ENCODE peak calls at places on chromosomes 7 and 10, in four cellular contexts. X is psoas muscle, A is astrocyte of the spinal cord, N is fibroblast of the aortic adventitia. L is an unnamed sample.

GRCh38 chr10:5762531-5762930 is 50.7 kb downstream of the GDI2 start:
- DNase-seq in X (no peak), A (no peak), N (no peak), L (no peak)

GRCh38 chr10:133199488-133199885 is 30.5 kb upstream of the UTF1 start:
- DNase-seq in X (no peak), A (no peak), N (no peak), L (no peak)

GRCh38 chr7:7970113-7970619 is 1.6 kb downstream of the GLCCI1 start:
- DNase-seq in X (no peak), A (peak), N (no peak), L (no peak)

GRCh38 chr10:84358743-84359142 is 30.4 kb downstream of the CCSER2 start:
- DNase-seq in X (no peak), A (no peak), N (no peak), L (no peak)

GRCh38 chr7:101945034-101945758 is 127.8 kb downstream of the CUX1 start:
- DNase-seq in X (no peak), A (no peak), N (no peak), L (no peak)

GRCh38 chr7:82631998-82632397 is 188.4 kb upstream of the CACNA2D1 start:
- DNase-seq in X (no peak), A (no peak), N (peak), L (no peak)

GRCh38 chr10:61451357-61451756 is 1.8 kb downstream of the TMEM26 start:
- DNase-seq in X (no peak), A (no peak), N (no peak), L (no peak)

GRCh38 chr10:20515654-20516053 is 381.5 kb downstream of the NEBL start:
- DNase-seq in X (no peak), A (no peak), N (no peak), L (no peak)

GRCh38 chr7:2505401-2505800 is 14.2 kb upstream of the LFNG start:
- DNase-seq in X (no peak), A (no peak), N (no peak), L (no peak)

GRCh38 chr7:24199978-24200377 is 84.0 kb upstream of the NPY start:
- DNase-seq in X (no peak), A (no peak), N (no peak), L (no peak)

GRCh38 chr7:196283-196682 is 3.9 kb downstream of the FAM20C start:
- DNase-seq in X (no peak), A (no peak), N (no peak), L (no peak)

GRCh38 chr10:67784584-67784983 is 53.4 kb downstream of the DNAJC12 start:
- DNase-seq in X (no peak), A (no peak), N (peak), L (no peak)

GRCh38 chr7:151869457-151869856 is 7.5 kb downstream of the PRKAG2 start:
- DNase-seq in X (no peak), A (no peak), N (no peak), L (no peak)
- H3K4me3 ChIP-seq in X (no peak), A (no peak), N (no peak), L (no peak)

DNA sequence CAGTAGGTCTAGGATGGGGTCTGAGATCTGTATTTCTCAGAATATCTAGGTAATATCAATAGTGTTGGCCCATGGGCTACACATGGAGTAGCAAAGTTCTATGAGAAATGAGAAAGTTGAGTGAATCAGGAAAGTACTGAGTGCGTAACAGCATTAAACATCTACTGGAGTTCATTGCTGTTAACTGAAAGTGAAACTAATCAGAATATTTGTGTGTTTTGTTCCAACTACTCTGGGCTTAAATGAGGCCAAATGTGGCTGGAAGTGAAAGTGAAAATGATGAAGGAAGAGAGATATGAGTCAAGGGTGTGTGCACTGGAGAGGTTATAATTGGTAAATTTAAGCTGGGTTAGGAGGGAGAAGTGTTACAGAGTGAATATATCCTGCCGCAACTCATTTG is 46.5 kb downstream of the TMEM106B start:
- DNase-seq in X (no peak), A (peak), N (peak), L (no peak)
- H3K4me3 ChIP-seq in X (no peak), A (no peak), N (peak), L (no peak)

DNA sequence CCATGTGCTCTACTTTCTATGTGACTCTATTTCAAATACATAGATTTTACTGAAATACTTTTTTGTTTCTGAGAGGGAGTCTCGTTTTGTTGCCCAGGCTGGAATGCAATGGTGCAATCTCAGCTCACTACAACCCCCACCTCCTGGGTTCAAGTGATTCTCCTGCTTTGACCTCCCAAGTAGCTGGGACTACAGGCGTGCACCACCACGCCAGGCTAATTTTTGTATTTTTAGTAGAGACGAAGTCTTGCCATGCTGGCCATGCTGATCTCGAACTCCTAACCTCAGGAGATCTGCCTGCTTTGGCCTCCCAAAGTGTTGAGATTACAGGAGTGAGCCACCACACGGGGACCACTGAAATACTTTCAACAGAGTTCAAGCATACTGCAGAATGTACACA is 3.5 kb downstream of the IDI1 start:
- DNase-seq in X (no peak), A (no peak), N (no peak), L (no peak)
- H3K4me3 ChIP-seq in X (peak), A (no peak), N (no peak), L (no peak)

GRCh38 chr10:121926157-121926556 is 1.7 kb downstream of the ATE1 start:
- DNase-seq in X (no peak), A (no peak), N (no peak), L (no peak)
- H3K4me3 ChIP-seq in X (peak), A (no peak), N (no peak), L (peak)

GRCh38 chr10:72275351-72276012 is 1.8 kb downstream of the DDIT4 start:
- DNase-seq in X (no peak), A (peak), N (peak), L (peak)

GRCh38 chr10:72277996-72278667 is 4.4 kb downstream of the DDIT4 start:
- DNase-seq in X (no peak), A (peak), N (no peak), L (peak)

GRCh38 chr10:72277340-72277995 is 3.7 kb downstream of the DDIT4 start:
- DNase-seq in X (peak), A (no peak), N (no peak), L (no peak)

GRCh38 chr10:72276013-72276387 is 2.3 kb downstream of the DDIT4 start:
- DNase-seq in X (peak), A (peak), N (peak), L (peak)

DNA sequence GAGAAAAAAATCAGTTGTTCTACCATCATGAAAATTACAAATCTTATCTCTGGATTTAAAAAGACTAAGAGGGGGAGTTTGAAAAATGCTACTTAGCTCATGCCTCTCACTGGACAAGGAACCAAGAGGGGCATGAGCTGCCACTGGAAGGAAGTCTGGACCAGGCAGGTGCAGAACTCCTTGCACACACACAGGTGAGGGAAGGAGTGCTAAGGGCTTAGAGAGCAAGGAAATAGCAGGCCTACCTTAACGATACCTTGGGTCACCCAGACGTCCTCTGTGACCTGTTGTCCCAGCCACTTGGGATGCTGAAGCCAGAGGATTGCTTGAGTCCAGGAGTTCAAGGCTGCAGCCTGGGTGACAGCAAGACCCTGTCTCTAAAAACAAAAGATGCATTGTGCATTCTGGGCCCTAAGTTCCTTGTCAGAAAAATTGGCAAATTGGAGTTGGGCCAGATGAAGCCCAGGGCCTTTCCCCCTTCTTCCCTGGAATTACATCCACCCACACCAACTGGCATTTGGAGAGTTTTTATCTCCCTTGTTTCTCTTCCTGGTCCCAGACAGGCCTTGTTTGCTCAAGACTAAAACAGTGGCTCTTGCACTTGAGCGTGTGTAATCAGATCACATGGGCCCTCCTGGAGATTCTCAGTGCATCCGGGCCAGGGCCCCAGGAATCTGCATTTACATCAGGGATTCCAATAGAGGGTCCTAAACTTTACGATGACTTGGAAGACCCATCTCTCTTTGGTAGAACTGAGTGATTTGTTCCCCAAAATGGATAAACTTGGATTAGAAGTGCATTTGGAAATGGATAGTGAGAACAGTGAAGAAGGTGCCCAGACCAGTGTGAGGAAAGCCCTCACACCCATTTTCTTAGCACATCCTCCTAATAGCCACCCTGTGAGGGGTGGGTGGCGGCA is 3.0 kb downstream of the DDIT4 start:
- DNase-seq in X (peak), A (peak), N (peak), L (peak)
- H3K4me3 ChIP-seq in X (peak), A (peak), N (peak), L (peak)